ENCODE peak calls at places on chromosomes 4 and X, in five cellular contexts. G is SK-N-SH, T is A549, B is GM12878, P is esophagus muscularis mucosa. V is an unnamed sample.

GRCh38 chr4:177251237-177251636 is 58.4 kb upstream of the NEIL3 start:
- DNase-seq in G (no peak), P (no peak), B (no peak), T (no peak), V (no peak)

GRCh38 chr4:44578954-44579353 is 72.5 kb downstream of the YIPF7 start:
- DNase-seq in T (no peak), B (no peak), P (no peak), G (no peak), V (no peak)

GRCh38 chr4:165493359-165493758 is 114.6 kb downstream of the CPE start:
- DNase-seq in B (no peak), G (peak; percentile 36), P (no peak), T (peak; percentile 52), V (peak; percentile 34)

GRCh38 chr4:83219344-83219990 is 65.1 kb downstream of the COQ2 start:
- DNase-seq in T (no peak), P (peak; percentile 91), G (no peak), B (peak; percentile 77), V (no peak)

GRCh38 chr4:48290146-48290772 is 20.6 kb upstream of the TEC start:
- DNase-seq in G (peak; percentile 49), B (no peak), P (no peak), T (peak; percentile 39), V (no peak)

GRCh38 chr4:176569301-176569700 is 223.4 kb downstream of the VEGFC start:
- DNase-seq in P (no peak), T (peak; percentile 47), G (no peak), B (no peak), V (no peak)

GRCh38 chrX:69060631-69061408 is 104.4 kb downstream of the PJA1 start:
- DNase-seq in T (peak; percentile 23), B (no peak), G (no peak), P (no peak), V (no peak)

GRCh38 chr4:76305971-76306881 is at the start of gene STBD1:
- DNase-seq in T (peak; percentile 69), G (peak; percentile 86), B (no peak), P (no peak), V (peak; percentile 74)

GRCh38 chrX:53587795-53588194 is 98.7 kb downstream of the HUWE1 start:
- DNase-seq in T (no peak), B (no peak), G (no peak), P (no peak), V (no peak)

GRCh38 chr4:172287112-172287511 is 473.9 kb downstream of the GALNTL6 start:
- DNase-seq in G (no peak), T (no peak), B (no peak), P (no peak), V (no peak)

GRCh38 chrX:84729809-84730208 is 227.6 kb upstream of the HDX start:
- DNase-seq in T (peak; percentile 43), G (peak; percentile 30), B (peak; percentile 5), P (no peak), V (no peak)

GRCh38 chrX:107894038-107894437 is 68.4 kb downstream of the MID2 start:
- DNase-seq in T (peak; percentile 61), P (no peak), G (peak; percentile 41), B (peak; percentile 20), V (no peak)

GRCh38 chr4:74217365-74217764 is 59.4 kb downstream of the MTHFD2L start:
- DNase-seq in P (no peak), B (no peak), G (no peak), T (no peak), V (no peak)

GRCh38 chr4:142091085-142091513 is 454.7 kb downstream of the IL15 start:
- DNase-seq in G (no peak), P (no peak), T (peak; percentile 94), B (no peak), V (peak; percentile 8)

GRCh38 chr4:152014280-152014679 is 253.5 kb upstream of the GATB start:
- DNase-seq in B (peak; percentile 55), P (no peak), T (no peak), G (no peak), V (no peak)

GRCh38 chrX:10197597-10198210 is 40.9 kb downstream of the CLCN4 start:
- DNase-seq in G (no peak), T (no peak), P (no peak), B (no peak), V (no peak)

GRCh38 chr4:156824451-156825060 is 147.0 kb downstream of the PDGFC start:
- DNase-seq in G (no peak), T (no peak), B (no peak), P (no peak), V (no peak)

GRCh38 chr4:183961772-183962171 is 56.7 kb downstream of the STOX2 start:
- DNase-seq in G (no peak), P (no peak), T (no peak), B (no peak), V (no peak)

GRCh38 chrX:149830192-149830873 is 48.6 kb downstream of the MAGEA9 start:
- DNase-seq in B (peak; percentile 17), G (no peak), T (no peak), P (no peak), V (peak; percentile 20)

GRCh38 chr4:168615294-168615693 is 118.4 kb downstream of the PALLD start:
- DNase-seq in B (no peak), T (no peak), P (no peak), G (no peak), V (no peak)

GRCh38 chrX:109959356-109959871 is 43.5 kb upstream of the TMEM164 start:
- DNase-seq in G (no peak), B (no peak), T (no peak), P (no peak), V (no peak)

GRCh38 chrX:136021903-136022302 is 36.7 kb downstream of the SLC9A6 start:
- DNase-seq in G (no peak), B (no peak), T (no peak), P (no peak), V (no peak)

GRCh38 chr4:154583677-154584076 is 6.9 kb downstream of the FGA start:
- DNase-seq in G (no peak), B (no peak), T (no peak), P (no peak), V (no peak)
- TF ChIP-seq EP300 in G (no peak), B (no peak), T (no peak), P (no peak), V (no peak)

DNA sequence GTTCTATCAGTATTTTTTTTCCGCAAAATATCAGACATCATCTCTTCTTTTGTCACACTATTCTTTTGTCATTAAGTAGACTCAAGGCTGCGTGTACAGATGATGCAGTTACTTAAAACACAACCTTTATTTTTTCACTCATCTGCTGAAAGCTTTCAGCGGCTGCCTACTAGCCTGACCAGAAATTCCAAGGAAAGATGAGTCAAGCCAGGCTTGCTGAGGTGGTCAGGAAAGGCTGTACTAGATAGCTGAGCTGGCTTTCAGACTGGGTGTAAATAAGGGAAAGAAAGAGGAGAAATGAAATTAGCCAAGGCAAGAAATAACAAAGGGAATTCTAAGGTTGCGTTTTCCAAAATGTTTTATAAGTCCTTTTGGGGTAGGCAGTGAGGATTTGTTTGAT is 17.9 kb downstream of the STK26 start:
- DNase-seq in B (no peak), G (no peak), T (no peak), P (no peak), V (no peak)
- TF ChIP-seq EP300 in B (no peak), G (no peak), T (no peak), P (no peak), V (no peak)

DNA sequence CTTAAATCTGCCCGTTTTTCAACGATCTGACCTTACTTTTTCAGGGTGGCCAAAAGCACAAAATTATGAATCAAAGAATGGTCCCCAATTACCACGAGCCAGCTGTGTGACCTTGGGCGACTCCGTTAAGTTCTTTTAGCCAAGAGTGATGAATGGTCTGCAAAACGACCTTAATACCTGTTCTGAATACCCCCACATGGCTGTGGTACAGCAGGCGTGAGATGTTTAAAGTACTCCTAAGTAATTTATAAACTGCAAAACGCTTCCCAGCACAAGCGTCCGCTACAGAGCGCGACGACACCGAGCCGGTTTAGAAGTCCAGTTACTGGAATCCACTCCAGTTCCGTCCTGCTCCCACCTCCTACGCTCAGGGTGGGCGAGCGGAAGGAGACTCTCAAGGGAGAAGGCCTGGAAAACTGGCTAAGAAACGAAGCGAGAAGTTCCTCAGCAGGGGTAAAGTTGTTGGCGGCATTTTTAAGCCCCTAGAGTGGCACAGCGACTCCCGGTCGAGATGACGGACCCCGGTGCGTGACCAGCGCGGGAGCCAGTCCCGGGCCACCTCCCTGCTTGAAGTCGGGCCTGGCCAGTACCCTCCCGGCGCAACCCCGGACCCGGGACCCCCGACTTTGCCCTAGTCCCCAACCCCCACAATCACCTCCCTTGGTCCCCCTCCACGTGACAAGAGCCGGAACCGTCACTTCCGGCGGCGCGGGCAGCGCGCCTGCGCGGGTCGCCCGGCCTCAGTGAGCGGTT is 696 bp upstream of the BMP2K start:
- DNase-seq in B (no peak), P (peak; percentile 98), G (peak; percentile 94), T (peak; percentile 78), V (peak; percentile 91)
- TF ChIP-seq EP300 in B (no peak), P (peak; percentile 68), G (peak; percentile 9), T (no peak), V (peak; percentile 27)

GRCh38 chr4:7322166-7322991 is 112.4 kb downstream of the PSAPL1 start:
- DNase-seq in T (no peak), B (no peak), P (no peak), G (no peak), V (peak; percentile 52)

GRCh38 chr4:7323461-7323871 is 111.3 kb downstream of the PSAPL1 start:
- DNase-seq in T (no peak), P (no peak), G (no peak), B (no peak), V (no peak)

GRCh38 chr4:7324651-7325121 is 110.0 kb downstream of the PSAPL1 start:
- DNase-seq in T (no peak), P (no peak), B (no peak), G (peak; percentile 59), V (peak; percentile 32)

GRCh38 chr4:7325541-7325940 is 109.2 kb downstream of the PSAPL1 start:
- DNase-seq in G (no peak), P (no peak), T (no peak), B (no peak), V (peak; percentile 10)

DNA sequence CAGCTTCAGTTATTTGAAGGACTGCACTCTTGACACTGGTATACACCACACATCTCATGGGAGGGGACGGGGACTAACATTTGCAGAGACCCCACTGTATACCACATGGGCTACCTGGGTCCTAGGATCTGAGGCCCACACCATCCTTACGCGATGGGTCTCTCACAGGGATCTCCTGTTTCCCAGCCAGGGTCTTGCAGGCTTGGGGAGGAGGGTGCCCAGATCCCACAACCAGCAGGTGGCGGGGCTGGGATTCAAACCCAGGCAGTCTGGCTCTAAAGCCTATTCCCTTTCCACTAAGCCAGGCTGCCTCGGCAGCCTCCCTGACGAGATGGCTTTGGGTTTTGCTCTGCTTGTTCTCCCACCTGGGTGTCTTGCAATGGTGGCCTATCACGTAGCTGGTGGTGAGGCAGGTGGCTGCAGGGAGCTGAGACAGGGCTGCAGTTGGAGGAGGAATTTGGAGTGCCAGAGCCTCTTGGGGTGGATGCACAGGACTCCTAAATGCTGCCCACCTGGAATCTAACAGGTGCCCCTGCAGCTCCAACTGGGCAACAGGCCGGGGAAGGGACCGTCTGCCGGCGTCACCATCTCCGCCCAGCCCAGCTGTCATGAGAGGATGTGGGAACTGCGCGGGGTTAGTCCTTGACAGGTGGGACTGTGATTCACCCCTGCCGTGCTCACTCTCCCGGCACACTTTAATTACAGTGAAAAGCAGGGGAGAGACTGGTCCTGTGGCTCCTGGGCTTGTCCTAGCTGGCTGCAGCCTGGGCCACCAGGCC is 110.7 kb downstream of the PSAPL1 start:
- DNase-seq in B (no peak), T (peak; percentile 77), P (no peak), G (no peak), V (no peak)
- TF ChIP-seq EP300 in B (no peak), T (no peak), P (no peak), G (no peak), V (no peak)

V was measured in ovary.